ENCODE peak calls at places on chromosomes 5 and 9, in six cellular contexts. One of them, this sample, is unnamed.

GRCh38 chr5:68251804-68252648 is 36.5 kb downstream of the PIK3R1 start:
- DNase-seq in HEK293T: no peak
- DNase-seq in HepG2: no peak
- DNase-seq in A549: no peak
- DNase-seq in IMR-90: peak; percentile 50
- DNase-seq in K562: no peak
- DNase-seq in this sample: no peak

GRCh38 chr9:98924971-98925820 is 18.5 kb upstream of the COL15A1 start:
- DNase-seq in HEK293T: no peak
- DNase-seq in HepG2: no peak
- DNase-seq in A549: no peak
- DNase-seq in IMR-90: no peak
- DNase-seq in K562: no peak
- DNase-seq in this sample: no peak

GRCh38 chr9:119873877-119874276 is 504.6 kb upstream of the BRINP1 start:
- DNase-seq in HEK293T: no peak
- DNase-seq in HepG2: no peak
- DNase-seq in A549: no peak
- DNase-seq in IMR-90: no peak
- DNase-seq in K562: no peak
- DNase-seq in this sample: no peak

GRCh38 chr5:951940-952596 is 56.5 kb upstream of the NKD2 start:
- DNase-seq in HEK293T: no peak
- DNase-seq in HepG2: no peak
- DNase-seq in A549: no peak
- DNase-seq in IMR-90: no peak
- DNase-seq in K562: no peak
- DNase-seq in this sample: no peak

GRCh38 chr9:76417394-76417793 is 23.2 kb upstream of the RFK start:
- DNase-seq in HEK293T: no peak
- DNase-seq in HepG2: peak; percentile 51
- DNase-seq in A549: no peak
- DNase-seq in IMR-90: no peak
- DNase-seq in K562: no peak
- DNase-seq in this sample: no peak

GRCh38 chr5:172453206-172453985 is 929 bp downstream of the SH3PXD2B start:
- DNase-seq in HEK293T: peak; percentile 67
- DNase-seq in HepG2: peak; percentile 49
- DNase-seq in A549: peak; percentile 75
- DNase-seq in IMR-90: peak; percentile 74
- DNase-seq in K562: peak; percentile 30
- DNase-seq in this sample: no peak

GRCh38 chr9:36137392-36138004 is 965 bp downstream of the GLIPR2 start:
- DNase-seq in HEK293T: no peak
- DNase-seq in HepG2: no peak
- DNase-seq in A549: no peak
- DNase-seq in IMR-90: peak; percentile 38
- DNase-seq in K562: no peak
- DNase-seq in this sample: no peak

GRCh38 chr5:1168751-1169607 is 32.4 kb upstream of the SLC6A19 start:
- DNase-seq in HEK293T: no peak
- DNase-seq in HepG2: no peak
- DNase-seq in A549: no peak
- DNase-seq in IMR-90: no peak
- DNase-seq in K562: no peak
- DNase-seq in this sample: no peak

GRCh38 chr9:97911528-97911927 is 10.8 kb downstream of the TRMO start:
- DNase-seq in HEK293T: no peak
- DNase-seq in HepG2: no peak
- DNase-seq in A549: no peak
- DNase-seq in IMR-90: no peak
- DNase-seq in K562: no peak
- DNase-seq in this sample: no peak

GRCh38 chr9:95092321-95093072 is 225.0 kb downstream of the FANCC start:
- DNase-seq in HEK293T: no peak
- DNase-seq in HepG2: no peak
- DNase-seq in A549: no peak
- DNase-seq in IMR-90: peak; percentile 68
- DNase-seq in K562: no peak
- DNase-seq in this sample: no peak

GRCh38 chr9:33239922-33240321 is at the start of gene SPINK4:
- DNase-seq in HEK293T: no peak
- DNase-seq in HepG2: peak; percentile 28
- DNase-seq in A549: no peak
- DNase-seq in IMR-90: peak; percentile 37
- DNase-seq in K562: peak; percentile 82
- DNase-seq in this sample: no peak

GRCh38 chr5:119357309-119357708 is 1.5 kb downstream of the TNFAIP8 start:
- DNase-seq in HEK293T: no peak
- DNase-seq in HepG2: no peak
- DNase-seq in A549: no peak
- DNase-seq in IMR-90: no peak
- DNase-seq in K562: no peak
- DNase-seq in this sample: no peak

GRCh38 chr9:23041466-23041865 is 594.8 kb downstream of the DMRTA1 start:
- DNase-seq in HEK293T: no peak
- DNase-seq in HepG2: no peak
- DNase-seq in A549: no peak
- DNase-seq in IMR-90: no peak
- DNase-seq in K562: no peak
- DNase-seq in this sample: no peak

GRCh38 chr5:132510076-132510475 is 19.5 kb upstream of the IRF1 start:
- DNase-seq in HEK293T: no peak
- DNase-seq in HepG2: no peak
- DNase-seq in A549: no peak
- DNase-seq in IMR-90: peak; percentile 96
- DNase-seq in K562: no peak
- DNase-seq in this sample: no peak

GRCh38 chr9:117340422-117340821 is 74.4 kb downstream of the ASTN2 start:
- DNase-seq in HEK293T: no peak
- DNase-seq in HepG2: no peak
- DNase-seq in A549: no peak
- DNase-seq in IMR-90: no peak
- DNase-seq in K562: no peak
- DNase-seq in this sample: no peak

GRCh38 chr9:90007516-90008430 is 403.0 kb downstream of the GADD45G start:
- DNase-seq in HEK293T: no peak
- DNase-seq in HepG2: no peak
- DNase-seq in A549: no peak
- DNase-seq in IMR-90: peak; percentile 82
- DNase-seq in K562: no peak
- DNase-seq in this sample: no peak

GRCh38 chr9:135218331-135219225 is 131.1 kb downstream of the OLFM1 start:
- DNase-seq in HEK293T: no peak
- DNase-seq in HepG2: no peak
- DNase-seq in A549: no peak
- DNase-seq in IMR-90: no peak
- DNase-seq in K562: no peak
- DNase-seq in this sample: no peak

GRCh38 chr5:756865-757345 is 27.6 kb downstream of the ZDHHC11B start:
- DNase-seq in HEK293T: no peak
- DNase-seq in HepG2: peak; percentile 75
- DNase-seq in A549: no peak
- DNase-seq in IMR-90: no peak
- DNase-seq in K562: no peak
- DNase-seq in this sample: no peak

GRCh38 chr9:123795336-123795735 is 134.6 kb downstream of the DENND1A start:
- DNase-seq in HEK293T: no peak
- DNase-seq in HepG2: no peak
- DNase-seq in A549: no peak
- DNase-seq in IMR-90: peak; percentile 51
- DNase-seq in K562: no peak
- DNase-seq in this sample: no peak

GRCh38 chr9:127096208-127096607 is 26.2 kb downstream of the ANGPTL2 start:
- DNase-seq in HEK293T: no peak
- DNase-seq in HepG2: no peak
- DNase-seq in A549: no peak
- DNase-seq in IMR-90: no peak
- DNase-seq in K562: no peak
- DNase-seq in this sample: no peak

GRCh38 chr9:86126998-86127972 is 27.9 kb upstream of the GOLM1 start:
- DNase-seq in HEK293T: peak; percentile 87
- DNase-seq in HepG2: peak; percentile 79
- DNase-seq in A549: peak; percentile 94
- DNase-seq in IMR-90: peak; percentile 74
- DNase-seq in K562: peak; percentile 64
- DNase-seq in this sample: no peak

DNA sequence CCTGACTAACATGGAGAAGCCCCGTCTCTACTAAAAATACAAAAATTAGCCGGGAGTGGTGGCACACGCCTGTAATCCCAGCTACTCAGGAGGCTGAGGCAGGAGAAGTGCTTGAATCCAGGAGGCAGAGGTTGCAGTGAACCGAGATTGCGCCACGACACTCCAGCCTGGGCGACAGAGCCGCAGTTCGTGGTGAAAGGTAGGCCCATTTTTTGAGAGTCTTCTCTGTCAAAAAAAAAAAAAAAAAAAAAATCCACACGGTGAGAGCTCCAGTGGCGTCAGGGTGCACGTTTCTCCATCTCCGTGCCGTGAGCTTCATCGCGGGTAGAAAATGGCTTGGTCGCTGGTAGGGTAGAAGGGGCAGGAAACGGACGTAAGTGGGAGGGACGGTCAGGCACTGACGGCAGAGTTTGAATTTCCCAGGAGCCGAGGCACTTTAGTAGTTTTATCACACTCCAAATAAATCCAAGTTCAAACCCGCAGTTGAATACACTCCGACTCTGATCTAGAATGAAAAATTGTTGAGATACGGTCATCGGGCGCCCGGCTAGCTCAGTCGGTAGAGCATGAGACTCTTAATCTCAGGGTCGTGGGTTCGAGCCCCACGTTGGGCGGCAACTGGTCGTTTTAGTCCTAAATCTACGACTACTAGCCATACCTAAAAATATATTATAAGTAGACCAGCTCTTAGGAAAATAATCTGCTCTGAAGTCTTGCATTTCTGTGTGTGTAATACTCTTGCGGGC is 2.4 kb upstream of the TRIM7 start:
- DNase-seq in HEK293T: peak; percentile 67
- DNase-seq in HepG2: peak; percentile 82
- DNase-seq in A549: peak; percentile 96
- DNase-seq in IMR-90: peak; percentile 93
- DNase-seq in K562: peak; percentile 36
- DNase-seq in this sample: no peak
- TF ChIP-seq BHLHE40 in HEK293T: no peak
- TF ChIP-seq BHLHE40 in HepG2: no peak
- TF ChIP-seq BHLHE40 in A549: peak; percentile 15
- TF ChIP-seq BHLHE40 in IMR-90: peak; percentile 67
- TF ChIP-seq BHLHE40 in K562: peak; percentile 5
- TF ChIP-seq BHLHE40 in this sample: peak; percentile 71

DNA sequence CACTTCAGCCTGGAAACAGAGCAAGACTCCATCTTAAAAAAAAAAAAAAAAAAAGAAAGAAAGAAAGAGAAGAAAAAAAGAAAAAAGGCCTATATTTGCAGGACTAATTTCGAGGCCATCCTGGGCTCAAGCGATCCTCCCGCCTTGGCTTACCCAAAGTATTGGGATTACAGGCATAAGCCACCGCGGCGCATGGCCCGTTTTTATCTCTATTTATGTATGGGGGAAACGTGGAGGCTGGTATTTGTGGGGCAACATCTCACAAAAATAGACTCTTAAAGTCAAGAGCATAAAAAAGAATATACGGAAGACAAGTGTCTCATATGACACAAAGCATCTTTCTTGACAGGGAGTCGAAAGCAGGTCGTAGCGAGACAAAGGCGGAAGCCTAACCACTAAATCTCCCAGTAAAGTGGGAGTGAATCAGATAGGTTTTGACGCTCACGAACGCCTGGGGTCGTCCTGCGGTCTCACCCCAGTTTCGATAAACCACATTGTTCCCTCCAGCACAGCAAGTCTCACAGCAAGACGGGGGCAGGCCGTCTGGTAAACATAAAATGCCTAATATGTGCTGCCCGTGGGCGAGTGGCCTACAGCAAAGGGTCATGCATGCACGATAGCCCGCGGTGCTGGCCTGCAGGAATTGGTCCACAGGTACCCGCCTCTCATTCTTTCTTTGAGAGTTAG is 1.8 kb upstream of the TRIM41 start:
- DNase-seq in HEK293T: no peak
- DNase-seq in HepG2: no peak
- DNase-seq in A549: no peak
- DNase-seq in IMR-90: no peak
- DNase-seq in K562: no peak
- DNase-seq in this sample: peak; percentile 31
- TF ChIP-seq BHLHE40 in HEK293T: no peak
- TF ChIP-seq BHLHE40 in HepG2: no peak
- TF ChIP-seq BHLHE40 in A549: no peak
- TF ChIP-seq BHLHE40 in IMR-90: no peak
- TF ChIP-seq BHLHE40 in K562: no peak
- TF ChIP-seq BHLHE40 in this sample: no peak

DNA sequence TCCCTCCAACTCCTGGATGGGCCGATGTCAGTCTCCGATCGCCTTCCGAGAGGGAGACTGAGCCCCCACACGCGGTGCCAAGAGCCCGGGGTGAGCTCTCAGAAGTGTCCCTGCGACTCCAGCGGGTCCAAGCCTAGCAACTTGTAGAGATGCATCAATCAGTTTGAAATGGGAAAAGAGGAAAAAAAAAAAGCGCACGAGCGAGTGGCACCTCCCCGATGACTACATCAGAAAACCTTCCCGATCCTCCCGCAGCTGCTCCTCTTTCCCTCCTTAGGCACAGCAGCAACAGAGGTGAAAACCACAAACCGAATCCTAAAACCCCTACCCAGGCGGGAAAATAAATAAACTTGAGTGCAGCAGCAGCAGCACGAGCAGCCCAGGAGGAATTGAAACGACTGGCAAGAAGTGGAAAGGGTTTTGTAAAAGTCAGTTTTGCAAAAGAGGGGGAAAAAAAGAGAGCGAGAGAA is 1.0 kb upstream of the EFNA5 start:
- DNase-seq in HEK293T: peak; percentile 38
- DNase-seq in HepG2: no peak
- DNase-seq in A549: peak; percentile 82
- DNase-seq in IMR-90: peak; percentile 52
- DNase-seq in K562: no peak
- DNase-seq in this sample: no peak
- TF ChIP-seq BHLHE40 in HEK293T: no peak
- TF ChIP-seq BHLHE40 in HepG2: no peak
- TF ChIP-seq BHLHE40 in A549: no peak
- TF ChIP-seq BHLHE40 in IMR-90: peak; percentile 85
- TF ChIP-seq BHLHE40 in K562: no peak
- TF ChIP-seq BHLHE40 in this sample: no peak

GRCh38 chr9:111805262-111805661 is 10.5 kb upstream of the SHOC1 start:
- DNase-seq in HEK293T: no peak
- DNase-seq in HepG2: no peak
- DNase-seq in A549: no peak
- DNase-seq in IMR-90: no peak
- DNase-seq in K562: no peak
- DNase-seq in this sample: no peak

GRCh38 chr9:111803924-111804323 is 9.2 kb upstream of the SHOC1 start:
- DNase-seq in HEK293T: no peak
- DNase-seq in HepG2: no peak
- DNase-seq in A549: no peak
- DNase-seq in IMR-90: no peak
- DNase-seq in K562: no peak
- DNase-seq in this sample: no peak

GRCh38 chr9:111807197-111807596 is 12.5 kb upstream of the SHOC1 start:
- DNase-seq in HEK293T: no peak
- DNase-seq in HepG2: no peak
- DNase-seq in A549: no peak
- DNase-seq in IMR-90: no peak
- DNase-seq in K562: no peak
- DNase-seq in this sample: no peak

GRCh38 chr9:111804636-111805035 is 9.9 kb upstream of the SHOC1 start:
- DNase-seq in HEK293T: no peak
- DNase-seq in HepG2: no peak
- DNase-seq in A549: no peak
- DNase-seq in IMR-90: no peak
- DNase-seq in K562: no peak
- DNase-seq in this sample: no peak

GRCh38 chr9:111805841-111806241 is 11.1 kb upstream of the SHOC1 start:
- DNase-seq in HEK293T: no peak
- DNase-seq in HepG2: no peak
- DNase-seq in A549: peak; percentile 64
- DNase-seq in IMR-90: peak; percentile 75
- DNase-seq in K562: no peak
- DNase-seq in this sample: no peak
- TF ChIP-seq BHLHE40 in HEK293T: no peak
- TF ChIP-seq BHLHE40 in HepG2: no peak
- TF ChIP-seq BHLHE40 in A549: no peak
- TF ChIP-seq BHLHE40 in IMR-90: no peak
- TF ChIP-seq BHLHE40 in K562: no peak
- TF ChIP-seq BHLHE40 in this sample: no peak

This sample was measured in GM12878.